ENCODE peak calls at places on chromosome 17, in six cellular contexts. A is body of pancreas, W is BJ, D is GM06990, C is GM23248, Q is cardiac muscle cell. M is an unnamed sample.
A peak's percentile ranks its signal among the peaks of the same experiment; 100 is the strongest.

GRCh38 chr17:41595585-41595984 is 8.9 kb upstream of the KRT14 start:
- DNase-seq in A (no peak), W (no peak), D (no peak), C (no peak), Q (no peak), M (no peak)

GRCh38 chr17:9432867-9433495 is 142.6 kb downstream of the STX8 start:
- DNase-seq in A (no peak), W (peak; percentile 11), D (no peak), C (peak; percentile 53), Q (no peak), M (no peak)

GRCh38 chr17:29032798-29033197 is 10.1 kb upstream of the PIPOX start:
- DNase-seq in A (no peak), W (no peak), D (no peak), C (no peak), Q (peak; percentile 57), M (no peak)

GRCh38 chr17:74605361-74605760 is 13.3 kb upstream of the CD300LD start:
- DNase-seq in A (peak; percentile 20), W (peak; percentile 5), D (no peak), C (peak; percentile 96), Q (peak; percentile 88), M (no peak)

GRCh38 chr17:48070195-48070594 is 22.0 kb downstream of the NFE2L1 start:
- DNase-seq in A (no peak), W (no peak), D (no peak), C (no peak), Q (no peak), M (no peak)

GRCh38 chr17:7997186-7997585 is 5.2 kb upstream of the GUCY2D start:
- DNase-seq in A (peak; percentile 76), W (no peak), D (no peak), C (peak; percentile 61), Q (peak; percentile 60), M (peak; percentile 37)

GRCh38 chr17:71926746-71927398 is 193.9 kb upstream of the SOX9 start:
- DNase-seq in A (no peak), W (no peak), D (no peak), C (peak; percentile 15), Q (no peak), M (no peak)

GRCh38 chr17:56291226-56291805 is 138.0 kb downstream of the ANKFN1 start:
- DNase-seq in A (no peak), W (no peak), D (no peak), C (peak; percentile 23), Q (no peak), M (no peak)

GRCh38 chr17:50063516-50064252 is 7.8 kb downstream of the ITGA3 start:
- DNase-seq in A (no peak), W (no peak), D (no peak), C (peak; percentile 82), Q (no peak), M (no peak)

GRCh38 chr17:28384281-28385036 is 13.0 kb downstream of the SARM1 start:
- DNase-seq in A (peak; percentile 93), W (no peak), D (peak; percentile 78), C (peak; percentile 67), Q (no peak), M (peak; percentile 61)

GRCh38 chr17:65515959-65516948 is 45.2 kb downstream of the AXIN2 start:
- DNase-seq in A (no peak), W (no peak), D (no peak), C (peak; percentile 53), Q (peak; percentile 50), M (no peak)

GRCh38 chr17:4968916-4969550 is 1.4 kb upstream of the SPAG7 start:
- DNase-seq in A (no peak), W (peak; percentile 83), D (no peak), C (peak; percentile 93), Q (peak; percentile 96), M (no peak)

GRCh38 chr17:57441270-57441600 is 184.9 kb downstream of the MSI2 start:
- DNase-seq in A (no peak), W (no peak), D (no peak), C (no peak), Q (no peak), M (no peak)

GRCh38 chr17:58965221-58965620 is 141.5 kb downstream of the TRIM37 start:
- DNase-seq in A (no peak), W (no peak), D (no peak), C (no peak), Q (peak; percentile 13), M (no peak)

GRCh38 chr17:62064029-62064790 is 868 bp downstream of the MED13 start:
- DNase-seq in A (peak; percentile 25), W (no peak), D (peak; percentile 24), C (peak; percentile 42), Q (peak; percentile 32), M (peak; percentile 4)

GRCh38 chr17:364308-364707 is 11.7 kb upstream of the RPH3AL start:
- DNase-seq in A (no peak), W (no peak), D (no peak), C (no peak), Q (no peak), M (no peak)

GRCh38 chr17:57902800-57903759 is 52.1 kb downstream of the CUEDC1 start:
- DNase-seq in A (peak; percentile 97), W (peak; percentile 68), D (peak; percentile 78), C (peak; percentile 93), Q (peak; percentile 82), M (no peak)

GRCh38 chr17:29007456-29008455 is 1.9 kb upstream of the SEZ6 start:
- DNase-seq in A (no peak), W (no peak), D (no peak), C (peak; percentile 77), Q (peak; percentile 53), M (no peak)

GRCh38 chr17:65902831-65903549 is 288.9 kb downstream of the CEP112 start:
- DNase-seq in A (peak; percentile 50), W (no peak), D (no peak), C (no peak), Q (no peak), M (no peak)

GRCh38 chr17:79875511-79875910 is 36.3 kb upstream of the CBX4 start:
- DNase-seq in A (no peak), W (no peak), D (no peak), C (no peak), Q (no peak), M (no peak)

GRCh38 chr17:19905514-19905913 is 37.8 kb upstream of the ULK2 start:
- DNase-seq in A (no peak), W (no peak), D (no peak), C (no peak), Q (no peak), M (no peak)

GRCh38 chr17:64509179-64509578 is 2.4 kb downstream of the CEP95 start:
- DNase-seq in A (no peak), W (no peak), D (no peak), C (no peak), Q (no peak), M (no peak)

GRCh38 chr17:64506576-64507417 is at the start of gene CEP95:
- DNase-seq in A (peak; percentile 93), W (peak; percentile 80), D (peak; percentile 97), C (peak; percentile 99), Q (peak; percentile 99), M (no peak)

GRCh38 chr17:64506201-64506575 is at the start of gene DDX5:
- DNase-seq in A (peak; percentile 99), W (no peak), D (no peak), C (peak; percentile 98), Q (peak; percentile 97), M (peak; percentile 97)

GRCh38 chr17:64508683-64509082 is 1.9 kb downstream of the CEP95 start:
- DNase-seq in A (no peak), W (no peak), D (no peak), C (no peak), Q (no peak), M (no peak)

GRCh38 chr17:64507418-64507766 is 615 bp downstream of the CEP95 start:
- DNase-seq in A (peak; percentile 20), W (peak; percentile 17), D (no peak), C (peak; percentile 91), Q (peak; percentile 79), M (peak; percentile 62)
- H3K36me3 ChIP-seq in A (peaks cover 25% of the 10 kb centered on the region), W (peaks cover 13% of the 10 kb centered on the region), D (peaks cover 12% of the 10 kb centered on the region), C (peaks cover 45% of the 10 kb centered on the region), Q (peaks cover 41% of the 10 kb centered on the region), M (peaks cover 32% of the 10 kb centered on the region)

GRCh38 chr17:31489295-31490018 is 98.0 kb downstream of the RAB11FIP4 start:
- DNase-seq in A (peak; percentile 94), W (no peak), D (no peak), C (no peak), Q (no peak), M (peak; percentile 55)

GRCh38 chr17:31487648-31488263 is 96.3 kb downstream of the RAB11FIP4 start:
- DNase-seq in A (peak; percentile 98), W (no peak), D (peak; percentile 92), C (peak; percentile 71), Q (peak; percentile 40), M (peak; percentile 93)

GRCh38 chr17:31487063-31487647 is 95.7 kb downstream of the RAB11FIP4 start:
- DNase-seq in A (no peak), W (no peak), D (no peak), C (no peak), Q (no peak), M (no peak)

GRCh38 chr17:31488982-31489294 is 97.5 kb downstream of the RAB11FIP4 start:
- DNase-seq in A (peak; percentile 32), W (no peak), D (no peak), C (no peak), Q (no peak), M (no peak)

GRCh38 chr17:31488264-31488981 is 96.9 kb downstream of the RAB11FIP4 start:
- DNase-seq in A (peak; percentile 68), W (no peak), D (no peak), C (no peak), Q (no peak), M (no peak)
- H3K4me3 ChIP-seq in A (peak overlapping the region; percentile 50), W (peak overlapping the region; percentile 23), D (peak overlapping the region; percentile 69), C (peak overlapping the region; percentile 58), Q (peak overlapping the region; percentile 52), M (peak overlapping the region; percentile 79)

DNA sequence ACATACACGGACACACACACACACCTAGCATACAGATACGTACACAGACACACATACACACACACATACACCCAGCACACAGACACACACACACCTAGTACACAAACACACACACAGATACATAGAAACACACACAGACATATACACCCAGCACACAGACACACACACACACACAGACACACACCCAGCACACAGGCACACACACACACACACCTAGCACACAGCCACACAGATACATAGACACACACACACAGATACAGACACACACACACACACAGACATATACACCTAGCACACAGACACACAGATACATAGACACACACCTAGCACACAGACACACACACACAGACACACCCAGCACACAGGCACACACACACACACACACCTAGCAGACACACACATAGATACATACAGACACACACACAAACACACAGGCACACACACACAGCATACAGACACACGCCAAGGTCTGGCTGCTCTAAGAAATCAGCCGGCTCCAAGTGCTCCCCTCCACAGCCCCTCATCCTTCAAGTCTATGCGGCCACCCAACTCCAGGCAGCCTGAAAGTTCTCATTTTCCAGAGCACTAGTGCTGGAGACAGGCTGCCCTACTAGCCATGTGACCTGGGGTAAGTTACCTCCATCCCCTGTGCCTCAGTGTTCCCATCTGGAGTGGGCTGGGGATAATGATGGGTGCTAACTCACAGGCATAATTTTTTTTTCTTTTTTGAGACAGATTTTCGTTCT is 13.2 kb downstream of the NR1D1 start:
- DNase-seq in A (no peak), W (no peak), D (no peak), C (no peak), Q (no peak), M (no peak)
- H3K36me3 ChIP-seq in A (peaks cover 24% of the 10 kb centered on the region), W (peaks cover 45% of the 10 kb centered on the region), D (no peaks in the 10 kb centered on the region), C (no peaks in the 10 kb centered on the region), Q (peaks cover 36% of the 10 kb centered on the region), M (peaks cover 87% of the 10 kb centered on the region)

DNA sequence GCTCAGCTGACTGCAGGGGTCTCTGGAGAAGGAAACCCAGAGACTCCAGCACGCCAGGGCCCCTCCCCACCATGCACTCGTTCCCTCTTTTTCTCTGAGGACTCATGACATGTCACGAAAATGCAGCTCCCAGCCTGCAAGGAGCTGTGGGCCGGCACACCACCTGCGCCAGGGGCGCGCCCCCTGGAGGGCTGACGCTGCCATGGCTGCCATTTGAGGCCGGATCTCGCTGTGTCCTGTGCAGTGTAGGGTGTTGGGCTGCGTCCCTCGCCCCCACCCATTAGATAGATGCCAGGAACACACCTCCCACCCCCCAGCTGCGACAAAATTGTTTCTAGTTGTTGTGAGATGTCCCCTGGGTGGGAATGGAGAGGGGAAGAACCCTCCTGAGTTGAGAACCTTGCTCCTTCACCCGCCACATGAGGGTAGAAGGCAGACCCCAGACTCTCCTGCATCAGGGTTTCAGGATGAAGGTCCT is 8.2 kb downstream of the SYNGR2 start:
- DNase-seq in A (peak; percentile 84), W (no peak), D (peak; percentile 87), C (peak; percentile 67), Q (peak; percentile 61), M (peak; percentile 79)
- H3K4me3 ChIP-seq in A (no peak overlapping the region), W (no peak overlapping the region), D (no peak overlapping the region), C (no peak overlapping the region), Q (no peak overlapping the region), M (no peak overlapping the region)

M was measured in naive thymus-derived CD4-positive, alpha-beta T cell.